ENCODE peak calls at places on chromosomes 12 and 14, in six cellular contexts. P is IMR-90, V is H1, T is mesenchymal stem cell, Y is H9, U is trophoblast cell. D is an unnamed sample.

GRCh38 chr14:100292301-100292775 is 13.9 kb downstream of the SLC25A29 start:
- DNase-seq in P (no peak), V (no peak), T (no peak), Y (no peak), U (no peak), D (no peak)

GRCh38 chr12:111227476-111228420 is 141.1 kb downstream of the PHETA1 start:
- DNase-seq in P (no peak), V (no peak), T (no peak), Y (no peak), U (no peak), D (no peak)

GRCh38 chr12:79932393-79932792 is 2.5 kb downstream of the PPP1R12A start:
- DNase-seq in P (no peak), V (no peak), T (no peak), Y (no peak), U (no peak), D (no peak)

GRCh38 chr14:92481811-92482559 is 31.6 kb upstream of the RIN3 start:
- DNase-seq in P (no peak), V (peak), T (no peak), Y (peak), U (no peak), D (no peak)

GRCh38 chr12:80553316-80553715 is 109.3 kb downstream of the PTPRQ start:
- DNase-seq in P (peak), V (no peak), T (peak), Y (no peak), U (peak), D (no peak)

GRCh38 chr14:53399057-53399456 is 245.9 kb upstream of the DDHD1 start:
- DNase-seq in P (peak), V (peak), T (peak), Y (peak), U (peak), D (peak)

GRCh38 chr14:99581371-99581770 is 22.6 kb downstream of the CCDC85C start:
- DNase-seq in P (no peak), V (no peak), T (no peak), Y (no peak), U (no peak), D (peak)

GRCh38 chr14:67313153-67313552 is 46.5 kb downstream of the ATP6V1D start:
- DNase-seq in P (no peak), V (no peak), T (no peak), Y (no peak), U (no peak), D (no peak)

GRCh38 chr12:29309320-29309902 is 71.6 kb downstream of the ERGIC2 start:
- DNase-seq in P (peak), V (no peak), T (peak), Y (no peak), U (peak), D (no peak)

GRCh38 chr12:76250256-76250655 is 98.0 kb downstream of the BBS10 start:
- DNase-seq in P (peak), V (no peak), T (no peak), Y (no peak), U (no peak), D (no peak)

GRCh38 chr12:105775351-105775750 is 363.4 kb downstream of the NUAK1 start:
- DNase-seq in P (peak), V (no peak), T (peak), Y (no peak), U (peak), D (no peak)

GRCh38 chr14:23559010-23559920 is 3.2 kb downstream of the THTPA start:
- DNase-seq in P (peak), V (peak), T (peak), Y (peak), U (peak), D (peak)

GRCh38 chr14:77028384-77029246 is at the start of gene IRF2BPL:
- DNase-seq in P (peak), V (peak), T (peak), Y (peak), U (peak), D (peak)

GRCh38 chr12:50394469-50395029 is 1.9 kb downstream of the FAM186A start:
- DNase-seq in P (no peak), V (no peak), T (peak), Y (no peak), U (peak), D (no peak)

DNA sequence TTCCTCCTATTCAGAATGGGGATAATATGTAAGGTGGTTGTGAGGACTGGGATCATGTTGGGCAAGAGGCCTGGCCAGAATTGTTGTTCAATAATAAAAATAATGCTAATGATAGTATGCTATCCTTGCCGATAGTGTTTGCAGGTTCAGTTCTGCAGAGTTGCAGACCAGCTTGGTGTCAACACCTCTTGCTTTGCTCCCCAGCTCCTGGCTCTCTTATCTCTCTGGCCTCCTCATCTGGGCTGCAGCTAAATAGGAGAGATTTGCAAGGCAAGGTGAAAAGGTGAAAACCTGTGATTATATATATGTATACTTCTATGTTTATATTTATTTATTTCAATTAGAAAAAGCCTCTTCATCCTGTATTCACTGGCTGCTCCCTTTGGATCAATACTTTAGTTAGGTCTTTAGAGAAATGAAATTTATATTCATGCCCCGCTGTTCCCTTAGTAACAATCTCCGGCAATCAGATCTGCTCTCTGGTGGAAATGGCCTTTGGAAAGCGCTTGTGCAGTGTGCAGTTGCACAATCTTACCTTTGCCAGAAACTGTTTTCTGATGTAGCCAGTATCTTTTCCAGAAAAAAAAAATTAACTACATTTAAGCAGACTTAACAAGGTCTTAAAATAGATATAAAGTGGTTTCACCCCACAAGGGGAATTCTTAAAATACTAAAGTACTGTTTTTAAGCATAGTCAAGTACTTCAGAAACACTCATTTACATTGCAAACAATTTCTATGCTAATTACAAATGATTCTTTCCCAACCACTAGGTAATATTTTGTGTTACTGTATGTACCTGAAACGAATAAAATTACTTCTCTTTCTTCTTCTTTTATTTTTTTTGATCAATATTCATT is 19.1 kb upstream of the ACVR1B start:
- DNase-seq in P (no peak), V (no peak), T (no peak), Y (no peak), U (no peak), D (no peak)
- H4K91ac ChIP-seq in P (no peak), V (no peak), T (no peak), Y (no peak), U (no peak), D (no peak)

DNA sequence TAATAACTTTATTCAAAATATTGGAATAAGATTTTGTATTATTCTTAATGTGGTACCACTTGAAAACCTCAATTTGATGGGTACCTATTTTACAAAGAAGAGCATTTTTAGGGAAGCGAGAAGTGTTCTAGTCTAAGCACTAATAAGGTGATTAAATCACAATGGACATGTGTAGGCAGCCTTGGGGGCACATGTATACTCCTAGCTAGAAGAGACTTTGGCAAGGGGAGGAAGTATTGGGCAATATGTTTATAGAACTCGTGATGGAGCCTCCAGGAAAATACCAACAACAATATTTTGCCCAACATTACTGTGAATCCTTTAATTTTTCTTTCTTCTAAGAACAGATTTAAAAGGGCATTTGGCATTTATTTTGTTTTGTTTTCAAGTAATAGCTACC is 280.3 kb downstream of the ADAMTS20 start:
- DNase-seq in P (no peak), V (no peak), T (no peak), Y (no peak), U (no peak), D (no peak)
- H4K91ac ChIP-seq in P (no peak), V (no peak), T (no peak), Y (no peak), U (no peak), D (no peak)

DNA sequence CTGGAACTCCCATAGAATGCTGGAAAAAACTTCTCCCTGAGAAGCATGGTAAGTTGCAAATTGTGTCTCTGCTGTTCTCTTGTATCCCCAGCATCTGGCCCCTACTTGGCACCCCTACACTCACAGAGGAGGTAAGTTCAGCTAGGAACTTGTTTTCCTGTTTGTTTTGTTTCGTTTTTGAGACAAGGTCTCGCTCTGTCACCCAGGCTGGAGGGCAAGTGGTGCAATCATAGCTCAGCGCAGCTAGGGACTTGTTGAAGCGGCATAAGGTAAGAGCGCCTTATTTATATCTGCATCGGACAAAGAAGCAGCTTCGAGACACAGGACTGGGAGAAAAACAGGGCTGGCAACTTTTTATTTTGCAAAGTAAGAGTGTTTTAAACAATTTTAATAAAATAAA is 18.5 kb upstream of the ANO2 start:
- DNase-seq in P (no peak), V (no peak), T (no peak), Y (no peak), U (peak), D (no peak)
- H4K91ac ChIP-seq in P (no peak), V (no peak), T (no peak), Y (no peak), U (no peak), D (no peak)

GRCh38 chr12:116780942-116781341 is 42.8 kb downstream of the RNFT2 start:
- DNase-seq in P (no peak), V (no peak), T (no peak), Y (no peak), U (peak), D (no peak)

GRCh38 chr12:116784238-116784612 is 46.1 kb downstream of the RNFT2 start:
- DNase-seq in P (no peak), V (no peak), T (no peak), Y (no peak), U (no peak), D (no peak)

GRCh38 chr12:116779597-116779996 is 41.5 kb downstream of the RNFT2 start:
- DNase-seq in P (no peak), V (no peak), T (no peak), Y (no peak), U (no peak), D (no peak)

DNA sequence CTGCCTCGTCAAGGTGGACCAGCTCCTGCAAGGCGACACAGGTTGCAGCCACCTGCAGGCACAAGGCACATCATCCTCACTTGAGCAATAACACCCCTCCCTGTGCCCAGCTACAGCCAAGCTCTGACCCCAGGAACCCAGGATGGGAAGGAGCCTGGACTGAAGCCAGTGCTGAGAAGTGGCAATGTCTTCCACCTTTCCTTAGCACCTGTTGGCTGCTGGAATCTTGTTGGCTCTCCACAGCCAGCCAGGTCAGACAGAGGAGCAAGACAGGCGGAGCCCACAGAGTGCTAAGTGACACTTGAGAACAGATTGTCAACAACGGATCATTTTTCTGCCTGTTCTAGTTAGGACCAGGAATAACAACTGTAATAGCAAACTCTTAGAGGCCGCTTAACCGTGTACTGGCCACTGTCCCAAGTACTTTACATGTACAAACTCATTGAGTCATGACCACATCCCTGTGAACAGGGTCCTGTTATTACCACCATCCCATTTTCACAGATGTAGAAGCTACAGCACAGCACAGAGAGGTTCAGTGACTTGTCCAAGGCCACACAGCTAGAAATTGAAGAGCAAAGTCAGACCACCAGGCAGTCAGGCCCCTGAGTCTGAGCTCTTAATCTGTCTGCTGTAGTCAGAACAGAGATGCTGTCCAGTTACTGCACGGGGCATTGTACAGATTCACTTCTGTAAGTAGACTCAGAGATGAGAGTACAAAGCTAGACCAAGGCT is 45.6 kb downstream of the RNFT2 start:
- DNase-seq in P (no peak), V (no peak), T (no peak), Y (no peak), U (no peak), D (no peak)
- H4K91ac ChIP-seq in P (no peak), V (no peak), T (no peak), Y (no peak), U (no peak), D (no peak)

GRCh38 chr12:121018860-121019259 is 2.6 kb upstream of the C12orf43 start:
- DNase-seq in P (no peak), V (no peak), T (no peak), Y (no peak), U (no peak), D (no peak)
- H4K91ac ChIP-seq in P (no peak), V (no peak), T (no peak), Y (no peak), U (no peak), D (no peak)

DNA sequence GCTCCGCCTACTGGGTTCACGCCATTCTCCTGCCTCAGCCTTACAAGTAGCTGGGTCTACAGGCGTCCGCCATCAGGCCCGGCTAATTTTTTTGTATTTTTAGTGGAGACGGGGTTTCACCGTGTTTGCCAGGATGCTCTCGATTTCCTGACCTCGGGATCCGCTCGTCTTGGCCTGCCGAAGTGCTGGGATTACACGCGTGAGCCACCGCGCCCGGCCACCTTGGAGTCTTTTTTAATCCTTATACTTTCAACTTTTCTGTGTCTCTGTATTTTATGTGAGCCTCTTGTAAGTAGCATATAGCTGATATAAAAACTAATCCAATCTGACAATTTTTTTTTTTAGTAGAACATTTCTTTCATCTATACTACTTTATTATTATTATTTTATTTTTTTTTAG is 15.6 kb downstream of the HSD17B6 start:
- DNase-seq in P (no peak), V (no peak), T (no peak), Y (no peak), U (no peak), D (no peak)
- H4K91ac ChIP-seq in P (no peak), V (no peak), T (no peak), Y (no peak), U (no peak), D (no peak)

D was measured in neuronal stem cell.